ENCODE peak calls at places on chromosomes 5 and 9, in five cellular contexts. S is AG09309, D is chondrocyte, O is lung, L is pancreas. F is an unnamed sample.
A peak's percentile ranks its signal among the peaks of the same experiment; 100 is the strongest.

GRCh38 chr5:178392386-178392785 is 159.8 kb upstream of the PHYKPL start:
- DNase-seq in S (no peak), D (peak; percentile 34), O (no peak), L (peak; percentile 11), F (no peak)

GRCh38 chr5:54884195-54884536 is 101.2 kb downstream of the ESM1 start:
- DNase-seq in S (no peak), D (peak; percentile 69), O (no peak), L (peak; percentile 56), F (peak; percentile 10)

GRCh38 chr9:110875275-110875674 is 163.0 kb downstream of the LPAR1 start:
- DNase-seq in S (no peak), D (no peak), O (peak; percentile 33), L (no peak), F (no peak)

GRCh38 chr9:85569988-85570387 is 171.8 kb downstream of the AGTPBP1 start:
- DNase-seq in S (peak; percentile 1), D (no peak), O (no peak), L (no peak), F (no peak)

GRCh38 chr5:19256036-19256435 is 732.0 kb downstream of the CDH18 start:
- DNase-seq in S (no peak), D (no peak), O (no peak), L (no peak), F (no peak)

GRCh38 chr5:72557576-72558336 is 50.5 kb upstream of the ZNF366 start:
- DNase-seq in S (no peak), D (no peak), O (no peak), L (no peak), F (no peak)

GRCh38 chr5:32099486-32100035 is 74.6 kb downstream of the GOLPH3 start:
- DNase-seq in S (no peak), D (no peak), O (no peak), L (no peak), F (no peak)

GRCh38 chr5:120545007-120545406 is 80.9 kb downstream of the PRR16 start:
- DNase-seq in S (no peak), D (no peak), O (no peak), L (no peak), F (no peak)

GRCh38 chr9:1296331-1296730 is 246.2 kb downstream of the DMRT2 start:
- DNase-seq in S (no peak), D (no peak), O (no peak), L (no peak), F (no peak)

GRCh38 chr9:137785704-137786161 is 91.8 kb upstream of the CACNA1B start:
- DNase-seq in S (no peak), D (peak; percentile 49), O (no peak), L (no peak), F (no peak)

DNA sequence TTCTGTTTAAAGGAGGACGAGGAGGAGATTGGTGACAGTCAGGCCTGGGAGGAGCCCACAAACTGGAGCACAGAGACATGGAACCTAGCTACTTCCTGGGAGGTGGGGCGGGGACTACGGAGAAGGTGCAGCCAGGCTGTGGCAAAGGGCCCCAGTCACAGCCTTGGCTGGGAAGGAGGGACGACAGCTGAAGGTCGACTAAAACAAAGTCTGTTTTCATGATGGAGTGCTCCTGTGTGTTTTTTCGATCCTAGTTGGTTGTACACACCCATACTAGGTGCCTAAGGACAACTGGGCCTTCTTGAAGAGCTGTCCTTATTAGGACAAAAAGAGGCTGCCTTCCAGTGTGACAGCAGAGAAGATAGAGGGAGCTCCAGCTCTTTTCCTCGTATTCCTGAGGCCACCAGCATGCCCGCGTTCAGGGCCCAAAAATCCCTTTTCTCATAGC is 2.9 kb downstream of the CCDC107 start:
- DNase-seq in S (no peak), D (no peak), O (no peak), L (peak; percentile 63), F (no peak)
- TF ChIP-seq CTCF in S (peak; percentile 56), D (peak; percentile 84), O (peak; percentile 8), L (no peak), F (peak; percentile 22)

GRCh38 chr5:74903165-74903787 is 37.1 kb upstream of the FAM169A start:
- DNase-seq in S (no peak), D (no peak), O (peak; percentile 61), L (peak; percentile 65), F (no peak)
- TF ChIP-seq CTCF in S (peak; percentile 44), D (peak; percentile 66), O (no peak), L (peak; percentile 8), F (no peak)

DNA sequence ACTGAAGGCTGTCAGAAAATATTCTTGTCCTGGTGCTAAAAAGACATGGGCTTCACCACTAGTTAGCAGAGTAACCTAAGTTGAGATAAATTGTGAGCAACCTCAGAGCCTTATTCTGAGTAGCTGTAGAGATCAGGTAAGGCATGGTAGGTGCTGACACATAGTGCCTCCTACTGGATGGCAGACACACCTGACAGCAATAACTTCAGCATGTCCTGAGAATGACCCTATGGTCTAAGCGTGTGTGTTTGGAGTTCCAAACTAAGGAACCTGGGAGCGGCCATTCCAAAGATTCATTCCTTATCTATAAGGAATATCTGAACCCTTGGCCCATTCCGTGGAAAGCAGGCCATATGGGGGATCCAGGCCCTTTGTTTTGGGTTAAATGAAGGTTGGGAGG is 46.0 kb downstream of the SLC28A3 start:
- DNase-seq in S (no peak), D (no peak), O (no peak), L (no peak), F (no peak)
- TF ChIP-seq CTCF in S (no peak), D (peak; percentile 34), O (no peak), L (no peak), F (no peak)

GRCh38 chr5:150780816-150781221 is 2.3 kb downstream of the SMIM3 start:
- DNase-seq in S (peak; percentile 79), D (no peak), O (no peak), L (no peak), F (no peak)

GRCh38 chr5:150783422-150783928 is 4.9 kb downstream of the SMIM3 start:
- DNase-seq in S (peak; percentile 97), D (no peak), O (peak; percentile 63), L (no peak), F (peak; percentile 63)

GRCh38 chr5:150782850-150783249 is 4.3 kb downstream of the SMIM3 start:
- DNase-seq in S (no peak), D (no peak), O (no peak), L (no peak), F (no peak)

GRCh38 chr5:150780180-150780692 is 1.7 kb downstream of the SMIM3 start:
- DNase-seq in S (no peak), D (no peak), O (no peak), L (no peak), F (no peak)

DNA sequence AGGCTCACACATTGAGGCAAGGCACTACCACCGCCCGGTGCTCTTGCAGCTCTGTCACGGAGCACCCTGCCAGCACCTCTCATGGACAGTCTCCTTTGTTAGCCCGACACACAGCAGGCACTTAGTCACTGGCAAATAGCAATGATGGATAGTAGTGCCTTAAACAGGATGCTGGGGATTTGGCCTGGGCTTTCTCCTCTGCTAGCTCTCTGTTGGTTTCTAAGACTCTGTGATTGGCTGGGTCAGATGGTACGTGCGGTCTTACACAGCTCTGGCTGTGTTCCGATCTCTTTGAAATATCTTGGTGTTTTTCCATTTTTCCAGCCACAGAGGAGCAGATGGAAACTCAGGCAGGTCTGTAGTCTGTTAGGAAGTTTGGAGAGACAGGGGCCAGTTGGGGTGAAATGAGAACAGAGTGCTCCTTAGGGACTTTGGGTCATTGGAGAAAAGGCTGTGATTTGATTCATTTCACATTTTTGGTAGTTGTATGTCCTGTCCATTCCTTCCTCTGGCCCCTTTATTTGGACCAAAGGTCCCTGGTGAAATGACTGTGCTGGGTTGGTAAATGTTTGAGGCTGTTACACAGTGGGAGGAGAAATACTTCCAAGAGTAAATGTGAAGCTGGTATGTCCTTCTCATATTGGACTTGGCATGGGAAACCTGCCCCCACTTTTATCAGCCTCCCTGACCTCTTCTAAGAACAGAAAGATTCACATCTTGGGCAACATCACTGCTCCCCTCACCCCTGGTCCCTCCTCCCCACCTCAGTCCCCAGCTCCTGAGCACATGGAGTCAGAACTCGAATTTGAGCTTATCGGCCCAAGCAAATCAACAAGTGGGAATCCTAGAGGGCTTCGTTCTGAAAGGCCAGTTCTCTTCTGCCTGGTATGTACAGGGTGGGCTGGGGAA is 3.4 kb downstream of the SMIM3 start:
- DNase-seq in S (peak; percentile 98), D (no peak), O (no peak), L (no peak), F (no peak)
- TF ChIP-seq CTCF in S (no peak), D (no peak), O (no peak), L (no peak), F (no peak)

GRCh38 chr5:75167345-75167744 is 69.3 kb downstream of the ANKRD31 start:
- DNase-seq in S (no peak), D (no peak), O (no peak), L (no peak), F (no peak)
- TF ChIP-seq CTCF in S (peak; percentile 17), D (peak; percentile 25), O (no peak), L (no peak), F (no peak)

DNA sequence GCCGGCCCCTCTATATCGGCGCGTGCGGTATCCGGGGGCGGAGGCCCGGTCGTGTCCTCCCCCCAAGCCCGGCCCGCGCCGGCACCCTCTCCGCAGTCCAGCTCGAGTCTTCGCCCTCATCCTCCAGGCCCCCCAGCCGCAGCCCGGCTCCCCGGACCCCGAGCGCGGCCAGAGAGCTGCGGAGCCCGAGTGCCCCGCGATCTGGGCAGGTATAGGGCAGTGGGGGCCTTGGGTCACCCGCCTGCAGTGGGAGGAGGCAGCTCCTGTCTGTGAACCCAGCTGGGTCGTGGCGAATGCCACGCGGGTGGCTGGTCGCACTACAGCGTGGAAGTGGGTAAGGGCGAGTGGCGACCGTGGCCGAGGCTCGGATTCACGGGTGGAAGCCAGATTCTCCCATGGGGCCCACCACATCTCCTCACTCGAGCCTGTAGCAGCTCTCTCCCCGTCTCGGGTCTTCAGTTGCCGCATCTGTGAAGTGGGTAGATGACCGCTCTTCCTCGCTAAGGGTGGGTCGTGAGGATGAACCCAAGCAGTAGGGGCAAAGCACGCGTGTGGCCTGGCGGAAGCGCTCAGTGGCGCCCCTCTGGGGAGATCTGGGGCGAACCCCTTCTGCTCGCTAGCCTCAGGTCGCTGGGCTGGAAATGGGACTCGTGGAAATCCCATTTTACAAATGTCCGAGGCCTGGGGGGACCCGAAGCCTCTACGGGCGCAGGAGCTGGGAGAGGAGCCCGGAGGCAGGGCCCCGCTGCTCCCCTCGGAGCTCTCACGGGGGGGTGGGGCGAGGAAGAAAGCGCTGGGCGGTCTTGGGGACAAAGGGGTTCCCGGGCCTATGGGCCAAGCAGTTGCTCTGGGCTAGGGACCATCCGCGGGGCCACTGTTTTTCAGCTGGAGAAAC is 1.9 kb downstream of the NR5A1 start:
- DNase-seq in S (no peak), D (peak; percentile 82), O (no peak), L (peak; percentile 58), F (peak; percentile 50)
- TF ChIP-seq CTCF in S (no peak), D (no peak), O (no peak), L (no peak), F (no peak)

F was measured in ovary.